ENCODE peak calls at places on chromosomes 1 and 21, in four cellular contexts. One of them, this sample, is unnamed.
A peak's percentile ranks its signal among the peaks of the same experiment; 100 is the strongest.

GRCh38 chr1:52707927-52708655 is 9.9 kb upstream of the COA7 start:
- DNase-seq in HepG2: peak; percentile 16
- DNase-seq in WTC11: no peak
- DNase-seq in K562: no peak
- DNase-seq in this sample: peak; percentile 62

GRCh38 chr1:72397786-72398185 is 115.4 kb upstream of the NEGR1 start:
- DNase-seq in HepG2: no peak
- DNase-seq in WTC11: no peak
- DNase-seq in K562: no peak
- DNase-seq in this sample: no peak

GRCh38 chr1:8116892-8117262 is 90.8 kb upstream of the ERRFI1 start:
- DNase-seq in WTC11: no peak
- DNase-seq in K562: no peak
- DNase-seq in HepG2: peak; percentile 93
- DNase-seq in this sample: no peak

GRCh38 chr1:169486281-169486904 is 649 bp upstream of the SLC19A2 start:
- DNase-seq in K562: no peak
- DNase-seq in HepG2: no peak
- DNase-seq in WTC11: no peak
- DNase-seq in this sample: no peak

GRCh38 chr1:12384836-12385456 is 155.1 kb downstream of the VPS13D start:
- DNase-seq in K562: no peak
- DNase-seq in WTC11: no peak
- DNase-seq in HepG2: no peak
- DNase-seq in this sample: no peak

GRCh38 chr1:220956861-220957605 is 77.8 kb downstream of the HLX start:
- DNase-seq in HepG2: no peak
- DNase-seq in WTC11: no peak
- DNase-seq in K562: no peak
- DNase-seq in this sample: peak; percentile 55

GRCh38 chr21:14482165-14482564 is 64.0 kb downstream of the SAMSN1 start:
- DNase-seq in HepG2: no peak
- DNase-seq in K562: no peak
- DNase-seq in WTC11: no peak
- DNase-seq in this sample: no peak

GRCh38 chr21:19463966-19464365 is 1060.4 kb upstream of the TMPRSS15 start:
- DNase-seq in K562: no peak
- DNase-seq in WTC11: no peak
- DNase-seq in HepG2: no peak
- DNase-seq in this sample: no peak

GRCh38 chr1:229664133-229664689 is 38.2 kb downstream of the URB2 start:
- DNase-seq in WTC11: no peak
- DNase-seq in HepG2: no peak
- DNase-seq in K562: no peak
- DNase-seq in this sample: no peak

GRCh38 chr1:228471762-228472398 is 15.3 kb upstream of the RNF187 start:
- DNase-seq in K562: peak; percentile 68
- DNase-seq in WTC11: no peak
- DNase-seq in HepG2: peak; percentile 45
- DNase-seq in this sample: peak; percentile 64

GRCh38 chr1:204578867-204579664 is 62.9 kb downstream of the MDM4 start:
- DNase-seq in WTC11: peak; percentile 39
- DNase-seq in K562: no peak
- DNase-seq in HepG2: no peak
- DNase-seq in this sample: no peak

GRCh38 chr1:150008699-150009098 is 1.8 kb downstream of the OTUD7B start:
- DNase-seq in HepG2: peak; percentile 70
- DNase-seq in K562: no peak
- DNase-seq in WTC11: no peak
- DNase-seq in this sample: no peak

GRCh38 chr1:150010388-150011115 is at the start of gene OTUD7B:
- DNase-seq in K562: peak; percentile 94
- DNase-seq in HepG2: peak; percentile 66
- DNase-seq in WTC11: peak; percentile 86
- DNase-seq in this sample: peak; percentile 69

GRCh38 chr1:150012611-150013010 is 2.1 kb upstream of the OTUD7B start:
- DNase-seq in K562: no peak
- DNase-seq in WTC11: no peak
- DNase-seq in HepG2: no peak
- DNase-seq in this sample: no peak

GRCh38 chr1:150006881-150007401 is 3.6 kb downstream of the OTUD7B start:
- DNase-seq in WTC11: no peak
- DNase-seq in HepG2: no peak
- DNase-seq in K562: peak; percentile 23
- DNase-seq in this sample: no peak

GRCh38 chr1:150009604-150010387 is 730 bp downstream of the OTUD7B start:
- DNase-seq in WTC11: no peak
- DNase-seq in K562: peak; percentile 30
- DNase-seq in HepG2: peak; percentile 35
- DNase-seq in this sample: peak; percentile 48
- TF ChIP-seq JUN in WTC11: no peak
- TF ChIP-seq JUN in K562: no peak
- TF ChIP-seq JUN in HepG2: no peak
- TF ChIP-seq JUN in this sample: no peak

DNA sequence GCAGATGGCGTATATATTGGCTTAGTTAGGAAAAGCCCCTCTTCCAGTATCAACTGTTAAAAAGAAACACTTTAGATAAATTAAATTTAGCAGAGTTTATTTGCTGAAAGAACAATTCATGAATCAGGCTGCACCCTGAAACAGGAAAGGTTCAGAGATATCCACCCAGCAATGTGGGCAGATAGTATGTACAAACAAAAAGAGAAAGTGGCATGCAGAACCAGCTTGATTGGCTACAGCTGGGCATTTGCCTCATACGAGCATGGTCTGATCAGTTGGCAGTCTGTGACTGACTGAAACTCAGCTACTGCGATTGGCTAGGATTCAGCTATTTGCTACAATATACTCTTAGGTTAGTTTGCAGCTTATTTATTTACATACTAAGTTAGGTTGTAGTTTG is 98.2 kb downstream of the ZC3H11B start:
- DNase-seq in WTC11: no peak
- DNase-seq in HepG2: no peak
- DNase-seq in K562: no peak
- DNase-seq in this sample: no peak
- TF ChIP-seq ESRRA in WTC11: no peak
- TF ChIP-seq ESRRA in HepG2: no peak
- TF ChIP-seq ESRRA in K562: no peak
- TF ChIP-seq ESRRA in this sample: no peak

GRCh38 chr1:203479646-203480045 is 4.0 kb downstream of the PRELP start:
- DNase-seq in HepG2: no peak
- DNase-seq in K562: no peak
- DNase-seq in WTC11: no peak
- DNase-seq in this sample: no peak

GRCh38 chr1:203480525-203481084 is 5.0 kb downstream of the PRELP start:
- DNase-seq in WTC11: peak; percentile 45
- DNase-seq in HepG2: no peak
- DNase-seq in K562: peak; percentile 88
- DNase-seq in this sample: peak; percentile 63

GRCh38 chr1:203481186-203481585 is 5.6 kb downstream of the PRELP start:
- DNase-seq in WTC11: no peak
- DNase-seq in HepG2: no peak
- DNase-seq in K562: no peak
- DNase-seq in this sample: no peak

GRCh38 chr1:203478986-203479385 is 3.4 kb downstream of the PRELP start:
- DNase-seq in WTC11: no peak
- DNase-seq in HepG2: no peak
- DNase-seq in K562: no peak
- DNase-seq in this sample: no peak

GRCh38 chr1:203480084-203480483 is 4.5 kb downstream of the PRELP start:
- DNase-seq in HepG2: no peak
- DNase-seq in K562: no peak
- DNase-seq in WTC11: no peak
- DNase-seq in this sample: no peak
- TF ChIP-seq JUN in HepG2: no peak
- TF ChIP-seq JUN in K562: no peak
- TF ChIP-seq JUN in WTC11: no peak
- TF ChIP-seq JUN in this sample: no peak

GRCh38 chr1:84255586-84255985 is 45.9 kb upstream of the SAMD13 start:
- DNase-seq in WTC11: no peak
- DNase-seq in HepG2: no peak
- DNase-seq in K562: no peak
- DNase-seq in this sample: no peak

GRCh38 chr1:84253891-84254290 is 47.6 kb upstream of the SAMD13 start:
- DNase-seq in K562: no peak
- DNase-seq in HepG2: peak; percentile 46
- DNase-seq in WTC11: no peak
- DNase-seq in this sample: peak; percentile 91

GRCh38 chr1:84254703-84255238 is 46.7 kb upstream of the SAMD13 start:
- DNase-seq in K562: no peak
- DNase-seq in WTC11: no peak
- DNase-seq in HepG2: no peak
- DNase-seq in this sample: no peak

GRCh38 chr1:84250668-84251067 is 50.8 kb upstream of the SAMD13 start:
- DNase-seq in HepG2: no peak
- DNase-seq in K562: no peak
- DNase-seq in WTC11: no peak
- DNase-seq in this sample: no peak

GRCh38 chr1:84253041-84253440 is 48.5 kb upstream of the SAMD13 start:
- DNase-seq in WTC11: no peak
- DNase-seq in HepG2: no peak
- DNase-seq in K562: no peak
- DNase-seq in this sample: no peak
- TF ChIP-seq ESRRA in WTC11: no peak
- TF ChIP-seq ESRRA in HepG2: no peak
- TF ChIP-seq ESRRA in K562: no peak
- TF ChIP-seq ESRRA in this sample: no peak

DNA sequence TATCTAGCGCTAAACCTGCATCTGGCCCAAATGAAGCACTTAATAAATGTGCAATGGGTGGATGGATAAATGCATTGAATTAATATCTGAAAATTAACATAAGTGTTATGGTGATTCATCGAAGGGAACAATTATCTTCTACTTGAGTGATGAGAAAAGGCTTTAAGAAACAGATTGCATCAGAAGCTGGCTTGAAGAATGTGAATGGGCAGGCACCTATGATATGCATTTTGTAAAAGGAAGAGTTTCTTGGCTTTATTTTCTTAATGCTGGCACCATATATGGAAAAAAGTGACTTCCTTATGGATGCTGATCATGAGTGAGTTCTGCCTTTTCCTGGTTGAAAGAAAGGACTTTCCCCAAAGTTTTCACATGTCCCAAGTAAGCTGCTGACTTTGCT is 74.4 kb downstream of the SPATA46 start:
- DNase-seq in HepG2: no peak
- DNase-seq in K562: no peak
- DNase-seq in WTC11: no peak
- DNase-seq in this sample: no peak
- TF ChIP-seq JUN in HepG2: no peak
- TF ChIP-seq JUN in K562: no peak
- TF ChIP-seq JUN in WTC11: no peak
- TF ChIP-seq JUN in this sample: no peak

GRCh38 chr1:165539306-165539705 is 4.5 kb upstream of the LRRC52 start:
- DNase-seq in K562: no peak
- DNase-seq in WTC11: no peak
- DNase-seq in HepG2: peak; percentile 8
- DNase-seq in this sample: peak; percentile 15
- TF ChIP-seq ESRRA in K562: no peak
- TF ChIP-seq ESRRA in WTC11: no peak
- TF ChIP-seq ESRRA in HepG2: no peak
- TF ChIP-seq ESRRA in this sample: no peak